ENCODE peak calls at places on chromosomes 6 and 20, in six cellular contexts. I is prostate gland; T is CD8-positive, alpha-beta memory T cell; J is fibroblast of lung; A is dorsolateral prefrontal cortex; N is breast epithelium. P is an unnamed sample.

GRCh38 chr6:37587776-37588744 is 88.4 kb upstream of the CCDC167 start:
- DNase-seq in A (no peak), T (no peak), J (no peak), N (no peak), I (no peak), P (no peak)

GRCh38 chr6:32436995-32437836 is 2.5 kb upstream of the HLA-DRA start:
- DNase-seq in I (no peak), J (peak), N (no peak), T (no peak), A (no peak), P (no peak)

GRCh38 chr6:51314965-51315364 is 496.3 kb downstream of the TFAP2B start:
- DNase-seq in N (no peak), J (no peak), I (no peak), T (no peak), A (no peak), P (no peak)

GRCh38 chr20:42864116-42864515 is 325.6 kb downstream of the PTPRT start:
- DNase-seq in T (no peak), A (no peak), I (no peak), J (no peak), N (no peak), P (no peak)

GRCh38 chr6:18186033-18186432 is 30.8 kb downstream of the KDM1B start:
- DNase-seq in I (no peak), T (no peak), N (no peak), J (no peak), A (no peak), P (no peak)

GRCh38 chr6:137309078-137309762 is 90.0 kb upstream of the IFNGR1 start:
- DNase-seq in A (no peak), T (no peak), N (peak), J (peak), I (peak), P (no peak)

GRCh38 chr6:138492113-138492512 is 7.2 kb downstream of the NHSL1 start:
- DNase-seq in A (no peak), J (no peak), N (no peak), I (no peak), T (no peak), P (no peak)

GRCh38 chr6:16288163-16288562 is 49.8 kb downstream of the GMPR start:
- DNase-seq in T (no peak), A (no peak), N (no peak), J (no peak), I (no peak), P (no peak)

GRCh38 chr20:51811514-51811913 is 9.2 kb upstream of the SALL4 start:
- DNase-seq in J (no peak), T (no peak), I (no peak), N (no peak), A (no peak), P (no peak)

GRCh38 chr6:43923376-43924221 is 153.6 kb downstream of the VEGFA start:
- DNase-seq in J (peak), A (no peak), N (no peak), I (no peak), T (no peak), P (no peak)

GRCh38 chr6:116530436-116530835 is 15.0 kb downstream of the TRAPPC3L start:
- DNase-seq in J (peak), T (no peak), I (no peak), A (no peak), N (no peak), P (no peak)

GRCh38 chr6:170019259-170020040 is 268.0 kb downstream of the ERMARD start:
- DNase-seq in T (no peak), I (no peak), J (peak), N (no peak), A (no peak), P (no peak)

GRCh38 chr20:33859157-33859695 is 48.1 kb downstream of the CHMP4B start:
- DNase-seq in N (no peak), T (peak), I (no peak), J (no peak), A (no peak), P (no peak)

GRCh38 chr6:31585531-31585930 is 546 bp upstream of the LST1 start:
- DNase-seq in A (no peak), I (no peak), T (peak), J (no peak), N (no peak), P (no peak)

GRCh38 chr6:96157018-96157565 is 141.3 kb downstream of the FUT9 start:
- DNase-seq in A (no peak), N (no peak), T (no peak), J (no peak), I (no peak), P (no peak)

GRCh38 chr6:109456710-109457595 is 1.4 kb upstream of the MICAL1 start:
- DNase-seq in J (peak), A (no peak), N (no peak), I (no peak), T (no peak), P (no peak)

GRCh38 chr6:12418946-12419345 is 128.8 kb downstream of the EDN1 start:
- DNase-seq in A (no peak), N (no peak), I (no peak), J (no peak), T (no peak), P (no peak)

GRCh38 chr20:10618611-10619245 is 55.1 kb downstream of the JAG1 start:
- DNase-seq in J (peak), I (no peak), A (no peak), T (no peak), N (no peak), P (no peak)

GRCh38 chr6:156994215-156995076 is 217.3 kb downstream of the ARID1B start:
- DNase-seq in A (no peak), I (peak), J (no peak), N (no peak), T (no peak), P (no peak)

GRCh38 chr20:19566226-19566960 is 191.7 kb upstream of the RIN2 start:
- DNase-seq in N (no peak), A (no peak), J (no peak), I (no peak), T (no peak), P (no peak)

GRCh38 chr20:5529331-5530142 is 212.8 kb upstream of the PROKR2 start:
- DNase-seq in N (peak), J (peak), A (peak), I (peak), T (peak), P (peak)
- H3K27ac ChIP-seq in N (no peak), J (no peak), A (no peak), I (no peak), T (no peak), P (no peak)

GRCh38 chr6:29675561-29675960 is 5.4 kb downstream of the ZFP57 start:
- DNase-seq in N (no peak), A (no peak), J (no peak), I (no peak), T (no peak), P (no peak)
- H3K27ac ChIP-seq in N (no peak), A (no peak), J (no peak), I (no peak), T (no peak), P (no peak)

GRCh38 chr6:155297669-155298068 is 16.6 kb downstream of the TFB1M start:
- DNase-seq in A (no peak), N (no peak), I (no peak), J (no peak), T (no peak), P (no peak)
- H3K27ac ChIP-seq in A (no peak), N (no peak), I (no peak), J (no peak), T (no peak), P (no peak)

DNA sequence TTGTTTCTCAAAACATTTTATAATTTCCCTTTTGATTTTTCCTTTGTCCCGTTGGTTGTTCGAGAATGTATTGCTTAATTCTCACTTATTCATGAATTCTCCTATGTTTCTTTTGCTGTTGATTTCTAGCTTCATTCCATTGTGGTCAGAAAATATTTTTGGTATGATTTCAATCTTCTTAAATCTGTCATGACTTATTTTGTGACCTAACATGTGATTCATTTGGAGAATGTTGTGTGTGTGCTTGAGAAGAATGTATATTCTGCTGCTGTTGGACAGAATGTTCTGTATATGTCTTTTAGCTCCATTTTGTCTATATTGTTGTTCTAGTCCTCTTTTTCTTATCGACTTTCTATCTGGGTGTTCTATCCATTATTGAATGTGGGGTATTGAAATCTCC is 286.2 kb upstream of the RNF217 start:
- DNase-seq in T (no peak), A (no peak), N (no peak), J (peak), I (no peak), P (no peak)
- H3K27ac ChIP-seq in T (no peak), A (no peak), N (no peak), J (no peak), I (no peak), P (no peak)

GRCh38 chr20:25281541-25281991 is 33.7 kb downstream of the PYGB start:
- DNase-seq in A (peak), N (peak), I (no peak), T (no peak), J (no peak), P (no peak)
- H3K27ac ChIP-seq in A (no peak), N (no peak), I (no peak), T (no peak), J (no peak), P (no peak)

DNA sequence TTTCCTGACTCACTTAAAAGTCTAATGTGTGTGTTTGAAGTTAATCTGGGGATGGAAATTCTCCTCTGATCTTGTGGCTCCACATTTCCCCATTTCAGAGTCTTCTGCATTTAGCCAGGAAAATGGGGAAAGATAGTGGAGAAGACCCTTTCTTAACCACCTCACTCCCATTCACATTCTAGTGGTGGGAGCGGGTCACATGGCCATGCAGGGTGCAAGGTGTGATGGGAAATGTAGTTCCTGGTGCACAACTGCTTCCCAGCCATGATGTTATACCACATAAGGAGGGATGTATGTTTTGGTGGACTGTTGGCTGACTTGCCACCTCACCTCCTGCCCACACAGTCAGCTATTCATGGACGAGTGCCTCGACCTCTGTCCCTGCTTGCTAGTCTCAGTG is 61.8 kb downstream of the BANF2 start:
- DNase-seq in T (no peak), I (no peak), N (no peak), J (no peak), A (no peak), P (no peak)
- H3K27ac ChIP-seq in T (no peak), I (no peak), N (no peak), J (no peak), A (no peak), P (no peak)

GRCh38 chr6:81998432-81998831 is 246.0 kb upstream of the TENT5A start:
- DNase-seq in T (no peak), J (peak), A (no peak), N (no peak), I (no peak), P (no peak)
- H3K27ac ChIP-seq in T (no peak), J (peak), A (no peak), N (no peak), I (no peak), P (no peak)

GRCh38 chr6:27777126-27777525 is 135.1 kb downstream of the OR2B2 start:
- DNase-seq in A (no peak), N (no peak), J (no peak), I (no peak), T (no peak), P (no peak)
- H3K27ac ChIP-seq in A (no peak), N (no peak), J (no peak), I (no peak), T (peak), P (no peak)